ENCODE peak calls at places on chromosomes 13 and 19, in four cellular contexts. Y is GM12878, J is WTC11, W is HepG2. Q is an unnamed sample.

GRCh38 chr19:38452430-38453366 is 19.2 kb downstream of the RYR1 start:
- DNase-seq in Y (no peak), J (peak; percentile 100), W (no peak), Q (peak; percentile 100)

GRCh38 chr19:45885556-45886426 is at the start of gene IRF2BP1:
- DNase-seq in W (peak; percentile 89), Y (no peak), J (peak; percentile 93), Q (peak; percentile 86)

GRCh38 chr19:58559275-58560006 is 1.0 kb upstream of the UBE2M start:
- DNase-seq in W (peak; percentile 92), J (peak; percentile 90), Y (peak; percentile 76), Q (peak; percentile 95)

GRCh38 chr19:27793128-27793643 is 1419.8 kb downstream of the UQCRFS1 start:
- DNase-seq in J (peak; percentile 67), W (peak; percentile 87), Y (peak; percentile 61), Q (peak; percentile 78)

GRCh38 chr13:44347905-44348304 is 25.7 kb upstream of the SERP2 start:
- DNase-seq in Y (no peak), J (no peak), W (peak; percentile 46), Q (no peak)

GRCh38 chr19:45162464-45163143 is 1.8 kb upstream of the NKPD1 start:
- DNase-seq in J (no peak), W (no peak), Y (no peak), Q (no peak)

GRCh38 chr13:112058941-112059340 is 8.0 kb upstream of the SOX1 start:
- DNase-seq in W (no peak), Y (no peak), J (no peak), Q (no peak)

GRCh38 chr13:81540777-81541176 is 1199.9 kb upstream of the SPRY2 start:
- DNase-seq in Y (no peak), J (no peak), W (peak; percentile 1), Q (no peak)

GRCh38 chr19:5963855-5964254 is 14.1 kb downstream of the RANBP3 start:
- DNase-seq in W (no peak), J (no peak), Y (no peak), Q (no peak)

GRCh38 chr13:32846556-32846955 is 169.7 kb upstream of the KL start:
- DNase-seq in J (peak; percentile 52), Y (no peak), W (no peak), Q (no peak)

GRCh38 chr13:98921015-98921414 is 56.8 kb downstream of the DOCK9 start:
- DNase-seq in W (no peak), J (no peak), Y (no peak), Q (no peak)

GRCh38 chr13:98922306-98922705 is 55.6 kb downstream of the DOCK9 start:
- DNase-seq in W (no peak), Y (no peak), J (no peak), Q (no peak)

GRCh38 chr13:98925949-98926348 is 51.9 kb downstream of the DOCK9 start:
- DNase-seq in J (no peak), W (no peak), Y (no peak), Q (no peak)

GRCh38 chr13:98921786-98922185 is 56.1 kb downstream of the DOCK9 start:
- DNase-seq in Y (no peak), W (no peak), J (no peak), Q (no peak)

GRCh38 chr13:98923641-98924397 is 54.0 kb downstream of the DOCK9 start:
- DNase-seq in Y (no peak), W (no peak), J (no peak), Q (no peak)
- TF ChIP-seq NR2C2 in Y (no peak), W (no peak), J (no peak), Q (no peak)

GRCh38 chr13:106152047-106152446 is 383.4 kb downstream of the EFNB2 start:
- DNase-seq in J (no peak), W (no peak), Y (no peak), Q (no peak)
- TF ChIP-seq CBFB in J (no peak), W (no peak), Y (no peak), Q (no peak)

DNA sequence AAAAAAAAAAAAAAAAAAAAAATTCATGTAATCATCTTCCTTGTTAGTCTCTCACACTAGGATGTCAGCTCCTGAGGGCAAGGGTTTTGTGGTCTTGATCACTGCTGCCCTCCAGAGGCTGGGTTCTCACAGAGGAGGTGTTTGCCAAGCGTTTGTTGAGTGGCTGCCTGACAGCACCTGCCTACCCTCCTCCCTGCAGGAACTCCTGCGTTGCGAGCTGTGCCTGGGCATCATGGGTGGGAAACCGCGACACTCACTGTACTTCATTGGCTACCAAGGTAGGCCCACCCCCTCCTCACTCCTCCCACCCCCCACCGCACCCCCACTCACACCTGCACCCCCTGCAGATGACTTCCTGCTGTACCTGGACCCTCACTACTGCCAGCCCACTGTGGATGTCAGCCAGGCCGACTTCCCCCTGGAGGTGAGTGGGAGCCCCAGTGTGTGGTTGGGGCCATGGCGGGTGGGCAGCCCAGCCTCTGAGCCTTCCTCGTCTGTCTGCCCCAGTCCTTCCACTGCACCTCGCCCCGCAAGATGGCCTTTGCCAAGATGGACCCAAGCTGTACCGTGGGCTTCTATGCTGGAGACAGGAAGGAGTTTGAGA is 8.1 kb downstream of the ATG4D start:
- DNase-seq in W (no peak), Y (no peak), J (peak; percentile 41), Q (no peak)
- TF ChIP-seq NR2C2 in W (no peak), Y (no peak), J (no peak), Q (no peak)

DNA sequence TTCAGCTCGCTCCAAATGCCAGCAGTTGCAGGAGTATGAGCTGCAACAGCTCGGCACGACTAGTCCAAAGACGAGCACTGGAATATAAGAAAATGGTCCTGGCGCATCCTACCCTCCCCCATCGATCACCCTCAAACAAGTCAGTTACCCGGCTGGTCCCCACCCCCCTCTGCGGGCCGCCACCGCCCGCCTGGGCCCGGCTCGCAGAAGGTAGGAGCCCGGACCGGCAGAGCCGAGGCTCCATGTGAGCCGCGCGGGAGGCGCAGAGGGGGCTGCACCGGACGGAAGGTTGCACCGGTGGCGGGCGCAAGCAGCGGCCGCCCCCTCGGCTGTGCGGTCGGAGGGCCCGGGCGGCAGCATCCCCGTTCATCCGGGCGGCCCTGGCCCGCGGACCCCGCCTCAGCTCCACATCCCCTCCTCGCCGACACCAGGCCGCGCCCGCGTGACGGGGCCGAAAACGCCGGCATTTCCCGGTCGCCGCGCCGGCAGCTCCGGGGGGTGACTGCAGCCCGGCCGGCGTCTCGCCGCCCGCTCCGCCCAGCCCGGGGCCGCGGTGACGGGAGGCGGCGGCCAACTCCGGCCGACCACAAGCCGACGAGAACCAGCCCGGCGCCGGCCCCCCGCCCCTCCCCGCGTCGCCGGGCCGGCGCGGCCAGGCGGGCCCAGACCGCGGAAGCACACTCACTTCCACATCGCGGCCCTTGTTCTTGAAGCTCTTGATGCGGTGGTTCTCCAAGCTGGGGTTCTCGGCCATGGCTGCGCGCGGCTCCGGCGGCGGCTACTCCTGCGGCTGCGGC is 531 bp downstream of the KPNA3 start:
- DNase-seq in Y (no peak), W (no peak), J (peak; percentile 50), Q (peak; percentile 52)
- TF ChIP-seq CBFB in Y (no peak), W (no peak), J (peak; percentile 6), Q (no peak)

GRCh38 chr13:110268576-110269185 is 38.3 kb downstream of the COL4A1 start:
- DNase-seq in Y (no peak), J (no peak), W (no peak), Q (no peak)
- TF ChIP-seq NR2C2 in Y (no peak), J (no peak), W (no peak), Q (no peak)

GRCh38 chr13:20272571-20273171 is 40.6 kb upstream of the GJB6 start:
- DNase-seq in J (no peak), W (no peak), Y (no peak), Q (no peak)

GRCh38 chr13:20272104-20272503 is 40.0 kb upstream of the GJB6 start:
- DNase-seq in Y (no peak), W (no peak), J (no peak), Q (no peak)

GRCh38 chr13:20271441-20271840 is 39.3 kb upstream of the GJB6 start:
- DNase-seq in J (no peak), Y (no peak), W (no peak), Q (no peak)

GRCh38 chr13:20270163-20270865 is 38.2 kb upstream of the GJB6 start:
- DNase-seq in J (no peak), W (no peak), Y (no peak), Q (no peak)

DNA sequence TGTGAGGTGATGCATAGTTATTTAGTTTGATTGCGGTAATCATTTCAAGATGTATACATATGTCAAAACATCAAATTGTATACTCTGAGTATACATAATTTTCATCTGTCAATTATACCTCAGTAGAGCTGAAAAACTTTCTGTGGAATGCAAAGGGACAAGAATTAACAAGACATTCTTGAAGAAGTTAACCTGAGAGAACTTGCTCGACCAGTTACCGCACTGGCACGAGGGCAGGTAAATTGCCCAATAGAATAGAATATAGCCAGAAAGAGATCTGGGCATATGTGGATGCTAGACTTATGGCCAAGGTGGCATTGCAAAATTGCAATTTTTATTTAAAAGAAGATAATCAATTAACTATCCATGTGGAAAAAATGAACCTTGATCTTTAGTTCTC is 42.3 kb upstream of the GJB6 start:
- DNase-seq in Y (no peak), W (no peak), J (no peak), Q (no peak)
- TF ChIP-seq CBFB in Y (no peak), W (no peak), J (no peak), Q (no peak)

DNA sequence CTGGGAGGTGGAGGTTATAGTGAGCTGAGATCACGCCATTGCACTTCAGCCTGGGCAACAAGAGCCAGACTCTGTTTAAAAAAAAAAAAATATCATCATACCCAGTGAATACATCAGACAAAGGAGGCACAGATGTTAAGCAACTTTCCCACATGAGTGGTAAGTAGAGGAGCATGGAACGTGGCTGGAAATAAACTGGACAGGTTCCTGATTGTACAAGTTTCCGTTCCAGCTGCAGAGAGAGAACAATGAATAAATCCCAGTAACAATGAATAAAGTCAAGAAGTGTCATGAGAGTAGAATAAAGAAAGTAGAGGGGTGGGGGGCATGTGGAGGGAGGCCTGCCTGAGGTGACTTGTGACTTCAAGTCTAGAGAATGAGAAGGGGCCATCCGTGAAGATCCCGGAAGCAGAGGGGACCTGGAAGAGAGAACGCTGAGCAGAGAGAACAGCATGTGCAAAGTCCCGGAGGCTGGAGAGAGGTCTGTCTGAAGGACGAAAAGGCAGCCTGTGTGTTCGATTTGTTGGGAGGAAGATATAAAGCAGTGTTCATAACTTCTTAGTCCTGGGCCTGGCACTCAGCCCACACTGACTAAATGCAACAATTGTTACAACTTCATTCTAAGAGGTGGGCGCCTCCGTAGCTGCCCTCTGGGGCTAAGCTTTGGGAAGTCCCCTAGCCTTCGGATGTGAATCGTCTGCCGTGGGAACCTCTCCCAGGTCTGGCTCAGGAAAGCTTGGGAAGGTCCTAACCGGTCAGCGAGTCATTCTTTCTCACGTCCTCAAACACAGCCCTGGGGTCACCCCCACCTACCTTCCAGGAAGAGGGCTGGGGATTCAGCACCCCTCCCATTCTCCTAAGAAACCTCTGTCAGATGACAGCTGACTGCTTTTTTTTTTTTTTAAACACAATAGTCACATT is 15.3 kb upstream of the ARHGEF18 start:
- DNase-seq in W (no peak), J (no peak), Y (peak; percentile 92), Q (no peak)
- TF ChIP-seq NR2C2 in W (no peak), J (no peak), Y (no peak), Q (no peak)

DNA sequence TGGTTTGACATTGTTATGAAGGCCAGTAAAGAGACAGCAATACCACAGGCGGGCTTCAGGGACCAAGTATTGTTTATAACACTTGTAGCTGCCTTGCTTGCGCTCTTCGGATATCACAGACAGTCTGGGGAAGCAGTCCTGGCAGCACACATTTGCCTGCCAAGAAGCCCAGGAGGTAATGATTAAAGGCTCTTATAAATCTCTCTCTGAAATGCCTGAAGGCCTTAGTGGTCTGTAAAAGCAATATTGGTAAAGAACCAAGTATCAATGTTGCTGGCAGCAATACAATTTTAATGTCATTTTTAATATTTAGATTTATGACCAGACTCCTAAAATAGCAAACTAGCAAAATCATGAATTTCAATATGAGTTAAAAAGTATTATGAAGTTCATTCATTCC is 1312.4 kb downstream of the PCDH9 start:
- DNase-seq in J (no peak), W (no peak), Y (no peak), Q (no peak)
- TF ChIP-seq CBFB in J (no peak), W (no peak), Y (no peak), Q (no peak)